ENCODE peak calls at places on chromosomes 11 and 22, in nine cellular contexts. One of them, this sample, is unnamed.
A peak's percentile ranks its signal among the peaks of the same experiment; 100 is the strongest.

GRCh38 chr11:1870721-1871466 is 18.0 kb downstream of the LSP1 start:
- DNase-seq in PC-9: no peak
- DNase-seq in endothelial cell of umbilical vein: no peak
- DNase-seq in PC-3: no peak
- DNase-seq in mammary epithelial cell: no peak
- DNase-seq in K562: peak; percentile 72
- DNase-seq in neural progenitor cell: peak; percentile 45
- DNase-seq in HCT116: no peak
- DNase-seq in H1: no peak
- DNase-seq in this sample: no peak

GRCh38 chr22:38973289-38974169 is 8.6 kb upstream of the APOBEC3B start:
- DNase-seq in HCT116: no peak
- DNase-seq in PC-3: peak; percentile 55
- DNase-seq in PC-9: peak; percentile 42
- DNase-seq in neural progenitor cell: peak; percentile 80
- DNase-seq in K562: peak; percentile 47
- DNase-seq in H1: peak; percentile 25
- DNase-seq in mammary epithelial cell: no peak
- DNase-seq in endothelial cell of umbilical vein: peak; percentile 46
- DNase-seq in this sample: peak; percentile 37

GRCh38 chr22:31272522-31273446 is 19.5 kb downstream of the PIK3IP1 start:
- DNase-seq in mammary epithelial cell: peak; percentile 47
- DNase-seq in HCT116: peak; percentile 32
- DNase-seq in endothelial cell of umbilical vein: peak; percentile 67
- DNase-seq in neural progenitor cell: peak; percentile 89
- DNase-seq in H1: no peak
- DNase-seq in K562: peak; percentile 27
- DNase-seq in PC-9: peak; percentile 55
- DNase-seq in PC-3: peak; percentile 66
- DNase-seq in this sample: peak; percentile 70

GRCh38 chr11:69646493-69647201 is 5.7 kb downstream of the CCND1 start:
- DNase-seq in PC-3: no peak
- DNase-seq in K562: no peak
- DNase-seq in H1: no peak
- DNase-seq in HCT116: no peak
- DNase-seq in endothelial cell of umbilical vein: no peak
- DNase-seq in mammary epithelial cell: no peak
- DNase-seq in PC-9: no peak
- DNase-seq in neural progenitor cell: no peak
- DNase-seq in this sample: no peak

GRCh38 chr22:24417901-24418641 is 9.3 kb upstream of the ADORA2A start:
- DNase-seq in HCT116: no peak
- DNase-seq in PC-3: no peak
- DNase-seq in H1: no peak
- DNase-seq in mammary epithelial cell: no peak
- DNase-seq in K562: no peak
- DNase-seq in neural progenitor cell: no peak
- DNase-seq in PC-9: no peak
- DNase-seq in endothelial cell of umbilical vein: no peak
- DNase-seq in this sample: no peak

GRCh38 chr11:47376543-47377371 is 1.6 kb downstream of the SPI1 start:
- DNase-seq in mammary epithelial cell: no peak
- DNase-seq in neural progenitor cell: no peak
- DNase-seq in K562: peak; percentile 82
- DNase-seq in HCT116: no peak
- DNase-seq in H1: no peak
- DNase-seq in PC-9: no peak
- DNase-seq in endothelial cell of umbilical vein: no peak
- DNase-seq in PC-3: no peak
- DNase-seq in this sample: no peak

GRCh38 chr11:46183819-46184218 is 62.6 kb upstream of the PHF21A start:
- DNase-seq in PC-9: peak; percentile 23
- DNase-seq in mammary epithelial cell: peak; percentile 83
- DNase-seq in endothelial cell of umbilical vein: no peak
- DNase-seq in HCT116: no peak
- DNase-seq in neural progenitor cell: no peak
- DNase-seq in H1: no peak
- DNase-seq in K562: no peak
- DNase-seq in PC-3: peak; percentile 90
- DNase-seq in this sample: peak; percentile 33

GRCh38 chr22:44455151-44455962 is 42.7 kb downstream of the RTL6 start:
- DNase-seq in PC-9: peak; percentile 29
- DNase-seq in neural progenitor cell: no peak
- DNase-seq in endothelial cell of umbilical vein: no peak
- DNase-seq in HCT116: no peak
- DNase-seq in K562: no peak
- DNase-seq in PC-3: peak; percentile 42
- DNase-seq in mammary epithelial cell: no peak
- DNase-seq in H1: no peak
- DNase-seq in this sample: no peak

GRCh38 chr22:40367342-40367741 is 3.1 kb upstream of the SGSM3 start:
- DNase-seq in HCT116: no peak
- DNase-seq in PC-9: no peak
- DNase-seq in PC-3: no peak
- DNase-seq in mammary epithelial cell: no peak
- DNase-seq in endothelial cell of umbilical vein: no peak
- DNase-seq in neural progenitor cell: no peak
- DNase-seq in K562: no peak
- DNase-seq in H1: no peak
- DNase-seq in this sample: no peak

GRCh38 chr11:78860720-78861422 is 286.2 kb upstream of the NARS2 start:
- DNase-seq in H1: no peak
- DNase-seq in PC-3: peak; percentile 51
- DNase-seq in neural progenitor cell: peak; percentile 65
- DNase-seq in K562: peak; percentile 15
- DNase-seq in PC-9: no peak
- DNase-seq in mammary epithelial cell: no peak
- DNase-seq in HCT116: no peak
- DNase-seq in endothelial cell of umbilical vein: peak; percentile 12
- DNase-seq in this sample: peak; percentile 44

GRCh38 chr22:44583854-44584253 is 85.8 kb upstream of the RTL6 start:
- DNase-seq in PC-9: no peak
- DNase-seq in PC-3: no peak
- DNase-seq in HCT116: no peak
- DNase-seq in neural progenitor cell: no peak
- DNase-seq in K562: no peak
- DNase-seq in H1: no peak
- DNase-seq in mammary epithelial cell: no peak
- DNase-seq in endothelial cell of umbilical vein: no peak
- DNase-seq in this sample: no peak

GRCh38 chr11:78416285-78417174 is 1.1 kb downstream of the GAB2 start:
- DNase-seq in PC-9: peak; percentile 84
- DNase-seq in mammary epithelial cell: peak; percentile 61
- DNase-seq in endothelial cell of umbilical vein: peak; percentile 91
- DNase-seq in PC-3: peak; percentile 90
- DNase-seq in H1: peak; percentile 50
- DNase-seq in neural progenitor cell: peak; percentile 89
- DNase-seq in HCT116: peak; percentile 27
- DNase-seq in K562: peak; percentile 80
- DNase-seq in this sample: peak; percentile 80

GRCh38 chr22:25402160-25402500 is 162.3 kb upstream of the GRK3 start:
- DNase-seq in H1: no peak
- DNase-seq in PC-9: no peak
- DNase-seq in mammary epithelial cell: no peak
- DNase-seq in HCT116: no peak
- DNase-seq in endothelial cell of umbilical vein: no peak
- DNase-seq in PC-3: no peak
- DNase-seq in K562: no peak
- DNase-seq in neural progenitor cell: no peak
- DNase-seq in this sample: no peak

GRCh38 chr11:47308050-47308823 is 38.3 kb downstream of the MADD start:
- DNase-seq in HCT116: no peak
- DNase-seq in H1: no peak
- DNase-seq in neural progenitor cell: peak; percentile 76
- DNase-seq in mammary epithelial cell: no peak
- DNase-seq in endothelial cell of umbilical vein: no peak
- DNase-seq in K562: no peak
- DNase-seq in PC-9: no peak
- DNase-seq in PC-3: no peak
- DNase-seq in this sample: no peak

GRCh38 chr11:121762820-121763219 is 310.1 kb upstream of the SORL1-AS1 start:
- DNase-seq in mammary epithelial cell: peak; percentile 8
- DNase-seq in endothelial cell of umbilical vein: peak; percentile 21
- DNase-seq in neural progenitor cell: peak; percentile 33
- DNase-seq in PC-3: peak; percentile 18
- DNase-seq in K562: no peak
- DNase-seq in H1: no peak
- DNase-seq in HCT116: no peak
- DNase-seq in PC-9: no peak
- DNase-seq in this sample: peak; percentile 66

GRCh38 chr11:133892126-133892525 is 46.8 kb upstream of the SPATA19 start:
- DNase-seq in endothelial cell of umbilical vein: no peak
- DNase-seq in mammary epithelial cell: no peak
- DNase-seq in PC-9: no peak
- DNase-seq in HCT116: no peak
- DNase-seq in H1: no peak
- DNase-seq in neural progenitor cell: no peak
- DNase-seq in PC-3: no peak
- DNase-seq in K562: no peak
- DNase-seq in this sample: no peak

GRCh38 chr11:107592256-107592655 is 1.3 kb downstream of the ELMOD1 start:
- DNase-seq in mammary epithelial cell: no peak
- DNase-seq in PC-9: no peak
- DNase-seq in K562: no peak
- DNase-seq in H1: no peak
- DNase-seq in endothelial cell of umbilical vein: peak; percentile 39
- DNase-seq in PC-3: no peak
- DNase-seq in neural progenitor cell: no peak
- DNase-seq in HCT116: no peak
- DNase-seq in this sample: no peak

GRCh38 chr11:107592813-107593212 is 1.9 kb downstream of the ELMOD1 start:
- DNase-seq in HCT116: no peak
- DNase-seq in H1: no peak
- DNase-seq in K562: no peak
- DNase-seq in PC-3: no peak
- DNase-seq in PC-9: no peak
- DNase-seq in endothelial cell of umbilical vein: no peak
- DNase-seq in mammary epithelial cell: no peak
- DNase-seq in neural progenitor cell: peak; percentile 48
- DNase-seq in this sample: peak; percentile 25

GRCh38 chr11:107591446-107592236 is 694 bp downstream of the ELMOD1 start:
- DNase-seq in K562: no peak
- DNase-seq in H1: no peak
- DNase-seq in PC-9: no peak
- DNase-seq in PC-3: peak; percentile 29
- DNase-seq in HCT116: no peak
- DNase-seq in endothelial cell of umbilical vein: peak; percentile 47
- DNase-seq in mammary epithelial cell: peak; percentile 11
- DNase-seq in neural progenitor cell: peak; percentile 68
- DNase-seq in this sample: no peak

GRCh38 chr11:107590460-107591097 is 368 bp upstream of the ELMOD1 start:
- DNase-seq in neural progenitor cell: peak; percentile 22
- DNase-seq in HCT116: no peak
- DNase-seq in H1: no peak
- DNase-seq in endothelial cell of umbilical vein: no peak
- DNase-seq in mammary epithelial cell: no peak
- DNase-seq in PC-9: peak; percentile 1
- DNase-seq in PC-3: no peak
- DNase-seq in K562: no peak
- DNase-seq in this sample: no peak

GRCh38 chr11:107591098-107591445 is at the start of gene ELMOD1:
- DNase-seq in PC-3: peak; percentile 45
- DNase-seq in K562: peak; percentile 58
- DNase-seq in mammary epithelial cell: peak; percentile 27
- DNase-seq in PC-9: peak; percentile 36
- DNase-seq in HCT116: no peak
- DNase-seq in H1: no peak
- DNase-seq in neural progenitor cell: peak; percentile 85
- DNase-seq in endothelial cell of umbilical vein: peak; percentile 46
- DNase-seq in this sample: peak; percentile 47
- TF ChIP-seq CTCF in PC-3: no peak
- TF ChIP-seq CTCF in K562: no peak
- TF ChIP-seq CTCF in mammary epithelial cell: no peak
- TF ChIP-seq CTCF in PC-9: no peak
- TF ChIP-seq CTCF in HCT116: no peak
- TF ChIP-seq CTCF in H1: no peak
- TF ChIP-seq CTCF in neural progenitor cell: no peak
- TF ChIP-seq CTCF in endothelial cell of umbilical vein: no peak
- TF ChIP-seq CTCF in this sample: peak; percentile 14

DNA sequence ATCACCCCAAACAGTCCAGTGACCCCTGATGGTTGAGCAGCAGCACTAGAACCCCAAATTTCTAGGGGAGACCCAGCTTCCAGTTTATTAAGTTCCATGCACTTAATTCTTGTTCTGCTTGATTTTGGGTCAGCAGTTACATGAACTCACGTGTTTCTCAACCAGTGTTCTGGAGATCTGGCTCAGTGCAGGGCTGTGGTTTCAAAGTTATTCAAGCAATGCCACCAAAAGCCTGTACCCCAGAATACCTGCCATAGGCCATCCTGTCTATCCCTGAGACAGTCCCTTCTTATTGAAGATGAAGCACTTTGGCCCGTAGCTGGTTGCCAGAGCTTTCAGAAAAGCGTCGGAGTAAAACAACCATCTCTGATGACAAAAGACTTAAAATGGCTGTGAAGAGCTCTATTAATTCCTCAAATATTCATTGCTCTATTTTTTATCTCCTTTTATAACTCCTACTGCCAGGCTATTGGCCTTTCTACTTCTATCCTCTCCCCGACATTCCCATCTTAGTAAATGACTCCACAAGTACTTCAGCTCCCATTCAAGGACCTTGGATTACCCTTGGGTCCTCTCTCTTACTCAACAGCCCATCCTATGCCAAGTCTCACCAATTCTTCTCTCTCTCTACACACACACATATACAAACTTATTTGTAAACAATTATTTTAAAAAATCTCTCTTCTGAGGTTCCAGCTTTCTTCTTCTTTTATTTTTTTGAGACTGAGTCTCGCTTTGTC is 18.0 kb upstream of the VPREB1 start:
- DNase-seq in neural progenitor cell: no peak
- DNase-seq in HCT116: no peak
- DNase-seq in H1: no peak
- DNase-seq in PC-9: no peak
- DNase-seq in PC-3: no peak
- DNase-seq in K562: no peak
- DNase-seq in mammary epithelial cell: no peak
- DNase-seq in endothelial cell of umbilical vein: no peak
- DNase-seq in this sample: no peak
- TF ChIP-seq EZH2 in neural progenitor cell: no peak
- TF ChIP-seq EZH2 in HCT116: no peak
- TF ChIP-seq EZH2 in H1: no peak
- TF ChIP-seq EZH2 in PC-9: no peak
- TF ChIP-seq EZH2 in PC-3: no peak
- TF ChIP-seq EZH2 in K562: no peak
- TF ChIP-seq EZH2 in mammary epithelial cell: no peak
- TF ChIP-seq EZH2 in endothelial cell of umbilical vein: no peak
- TF ChIP-seq EZH2 in this sample: no peak

GRCh38 chr11:72105888-72106287 is at the start of gene TOMT:
- DNase-seq in mammary epithelial cell: no peak
- DNase-seq in PC-3: no peak
- DNase-seq in neural progenitor cell: no peak
- DNase-seq in endothelial cell of umbilical vein: no peak
- DNase-seq in HCT116: no peak
- DNase-seq in K562: no peak
- DNase-seq in PC-9: no peak
- DNase-seq in H1: no peak
- DNase-seq in this sample: no peak
- H3K27ac ChIP-seq in mammary epithelial cell: no peak within 1 kb of the TSS
- H3K27ac ChIP-seq in PC-3: no peak within 1 kb of the TSS
- H3K27ac ChIP-seq in neural progenitor cell: no peak within 1 kb of the TSS
- H3K27ac ChIP-seq in endothelial cell of umbilical vein: no peak within 1 kb of the TSS
- H3K27ac ChIP-seq in HCT116: no peak within 1 kb of the TSS
- H3K27ac ChIP-seq in K562: no peak within 1 kb of the TSS
- H3K27ac ChIP-seq in PC-9: no peak within 1 kb of the TSS
- H3K27ac ChIP-seq in H1: no peak within 1 kb of the TSS
- H3K27ac ChIP-seq in this sample: no peak within 1 kb of the TSS

GRCh38 chr11:10906521-10906920 is 48.7 kb upstream of the ZBED5 start:
- DNase-seq in endothelial cell of umbilical vein: peak; percentile 21
- DNase-seq in H1: no peak
- DNase-seq in mammary epithelial cell: no peak
- DNase-seq in HCT116: no peak
- DNase-seq in neural progenitor cell: no peak
- DNase-seq in PC-9: no peak
- DNase-seq in PC-3: peak; percentile 49
- DNase-seq in K562: no peak
- DNase-seq in this sample: peak; percentile 57
- TF ChIP-seq CTCF in endothelial cell of umbilical vein: no peak
- TF ChIP-seq CTCF in H1: no peak
- TF ChIP-seq CTCF in mammary epithelial cell: no peak
- TF ChIP-seq CTCF in HCT116: peak; percentile 29
- TF ChIP-seq CTCF in neural progenitor cell: no peak
- TF ChIP-seq CTCF in PC-9: no peak
- TF ChIP-seq CTCF in PC-3: peak; percentile 43
- TF ChIP-seq CTCF in K562: no peak
- TF ChIP-seq CTCF in this sample: no peak

This sample was measured in fibroblast of lung.